ENCODE peak calls at places on chromosomes 11 and 22, in five cellular contexts. B is right atrium auricular region, C is B cell, P is SK-N-SH, U is mammary epithelial cell. D is an unnamed sample.

GRCh38 chr22:17217179-17217578 is 2.1 kb downstream of the ADA2 start:
- DNase-seq in C (no peak), P (no peak), B (no peak), U (no peak), D (no peak)

GRCh38 chr11:102111787-102112653 is 1.8 kb downstream of the YAP1 start:
- DNase-seq in C (peak), B (no peak), P (no peak), U (peak), D (no peak)

GRCh38 chr11:19025799-19026406 is 34.6 kb downstream of the MRGPRX2 start:
- DNase-seq in U (peak), B (no peak), P (peak), C (no peak), D (no peak)

GRCh38 chr11:128021304-128022006 is 565.9 kb downstream of the ETS1 start:
- DNase-seq in B (no peak), U (no peak), C (no peak), P (peak), D (no peak)

GRCh38 chr22:46738961-46739870 is 1.2 kb upstream of the CERK start:
- DNase-seq in P (no peak), U (no peak), B (peak), C (peak), D (no peak)

GRCh38 chr11:126359431-126360048 is 4.1 kb downstream of the ST3GAL4 start:
- DNase-seq in P (peak), U (no peak), B (peak), C (no peak), D (peak)

GRCh38 chr11:23976369-23976768 is 520.5 kb upstream of the LUZP2 start:
- DNase-seq in C (no peak), B (no peak), U (no peak), P (no peak), D (no peak)

GRCh38 chr11:35247428-35247827 is 108.5 kb downstream of the CD44 start:
- DNase-seq in C (no peak), B (no peak), P (no peak), U (no peak), D (no peak)

GRCh38 chr22:48742556-48743343 is 1084.9 kb downstream of the BRD1 start:
- DNase-seq in U (no peak), C (no peak), B (no peak), P (no peak), D (peak)

GRCh38 chr11:132576706-132577105 is 955.6 kb downstream of the OPCML start:
- DNase-seq in B (no peak), P (no peak), U (peak), C (no peak), D (no peak)

GRCh38 chr22:42680648-42681047 is 31.5 kb upstream of the CYB5R3 start:
- DNase-seq in U (peak), B (peak), P (no peak), C (peak), D (no peak)

GRCh38 chr11:116782728-116783127 is 5.1 kb downstream of the ZPR1 start:
- DNase-seq in P (no peak), B (no peak), U (peak), C (no peak), D (no peak)

GRCh38 chr11:109343242-109343641 is 78.7 kb upstream of the C11orf87 start:
- DNase-seq in U (no peak), B (no peak), C (no peak), P (no peak), D (no peak)

GRCh38 chr22:17773606-17774205 is 563 bp downstream of the BID start:
- DNase-seq in B (no peak), C (peak), P (peak), U (peak), D (no peak)

GRCh38 chr11:1857064-1857463 is 4.2 kb downstream of the LSP1 start:
- DNase-seq in U (no peak), P (no peak), C (no peak), B (no peak), D (no peak)

GRCh38 chr11:93603225-93603624 is 58.3 kb upstream of the CEP295 start:
- DNase-seq in P (no peak), U (no peak), C (no peak), B (no peak), D (no peak)

GRCh38 chr11:84947970-84948600 is 679.1 kb downstream of the DLG2 start:
- DNase-seq in U (peak), P (no peak), C (no peak), B (no peak), D (no peak)

GRCh38 chr11:79428406-79428805 is 12.4 kb downstream of the TENM4 start:
- DNase-seq in U (no peak), P (no peak), C (no peak), B (no peak), D (no peak)

GRCh38 chr11:1628506-1629325 is 859 bp upstream of the KRTAP5-5 start:
- DNase-seq in B (no peak), P (peak), C (peak), U (no peak), D (no peak)

GRCh38 chr22:23818541-23818940 is 20.3 kb downstream of the DERL3 start:
- DNase-seq in P (no peak), U (no peak), B (no peak), C (no peak), D (no peak)

GRCh38 chr11:7656704-7657103 is 16.6 kb downstream of the CYB5R2 start:
- DNase-seq in C (no peak), B (no peak), U (no peak), P (no peak), D (no peak)

GRCh38 chr22:39622881-39623367 is 52.4 kb downstream of the CACNA1I start:
- DNase-seq in U (peak), C (peak), B (no peak), P (peak), D (peak)

GRCh38 chr11:65780770-65781151 is at the start of gene AP5B1:
- DNase-seq in P (peak), B (no peak), C (peak), U (peak), D (peak)

GRCh38 chr11:107819361-107820014 is 39.1 kb downstream of the SLC35F2 start:
- DNase-seq in B (no peak), U (no peak), C (no peak), P (no peak), D (no peak)

GRCh38 chr22:38623357-38623756 is 32.8 kb downstream of the FAM227A start:
- DNase-seq in P (no peak), C (no peak), B (no peak), U (no peak), D (no peak)

GRCh38 chr22:26576026-26576680 is 13.8 kb downstream of the TPST2 start:
- DNase-seq in C (no peak), B (no peak), P (no peak), U (no peak), D (no peak)

GRCh38 chr11:73968356-73968966 is 14.2 kb downstream of the UCP2 start:
- DNase-seq in B (no peak), C (no peak), U (no peak), P (no peak), D (no peak)

GRCh38 chr22:19473578-19473977 is 5.4 kb downstream of the UFD1 start:
- DNase-seq in C (no peak), U (no peak), P (no peak), B (no peak), D (no peak)
- TF ChIP-seq CTCF in C (no peak), U (peak), P (no peak), B (no peak), D (no peak)

GRCh38 chr11:32713496-32713895 is 81.0 kb downstream of the CCDC73 start:
- DNase-seq in B (no peak), U (no peak), P (no peak), C (no peak), D (no peak)
- TF ChIP-seq CTCF in B (no peak), U (peak), P (peak), C (peak), D (peak)

GRCh38 chr11:64571410-64572091 is 19.5 kb upstream of the SLC22A12 start:
- DNase-seq in B (no peak), P (no peak), U (peak), C (no peak), D (peak)
- TF ChIP-seq CTCF in B (no peak), P (no peak), U (no peak), C (no peak), D (no peak)

GRCh38 chr11:76233936-76234703 is 27.8 kb upstream of the WNT11 start:
- DNase-seq in P (peak), U (peak), C (peak), B (peak), D (peak)
- TF ChIP-seq CTCF in P (no peak), U (no peak), C (no peak), B (no peak), D (no peak)

GRCh38 chr11:96091476-96091875 is 167.6 kb upstream of the MTMR2 start:
- DNase-seq in U (no peak), C (peak), P (no peak), B (no peak), D (no peak)
- TF ChIP-seq CTCF in U (peak), C (peak), P (peak), B (no peak), D (no peak)

GRCh38 chr11:47646019-47646418 is 3.7 kb upstream of the MTCH2 start:
- DNase-seq in B (no peak), C (no peak), P (no peak), U (no peak), D (no peak)

GRCh38 chr11:47641585-47642098 is 717 bp downstream of the MTCH2 start:
- DNase-seq in P (peak), B (no peak), C (no peak), U (peak), D (no peak)

GRCh38 chr11:47645500-47645899 is 3.1 kb upstream of the MTCH2 start:
- DNase-seq in P (no peak), B (no peak), U (no peak), C (no peak), D (no peak)

GRCh38 chr11:47642099-47642855 is at the start of gene MTCH2:
- DNase-seq in B (peak), P (peak), C (peak), U (peak), D (peak)
- TF ChIP-seq CTCF in B (no peak), P (no peak), C (peak), U (peak), D (peak)

DNA sequence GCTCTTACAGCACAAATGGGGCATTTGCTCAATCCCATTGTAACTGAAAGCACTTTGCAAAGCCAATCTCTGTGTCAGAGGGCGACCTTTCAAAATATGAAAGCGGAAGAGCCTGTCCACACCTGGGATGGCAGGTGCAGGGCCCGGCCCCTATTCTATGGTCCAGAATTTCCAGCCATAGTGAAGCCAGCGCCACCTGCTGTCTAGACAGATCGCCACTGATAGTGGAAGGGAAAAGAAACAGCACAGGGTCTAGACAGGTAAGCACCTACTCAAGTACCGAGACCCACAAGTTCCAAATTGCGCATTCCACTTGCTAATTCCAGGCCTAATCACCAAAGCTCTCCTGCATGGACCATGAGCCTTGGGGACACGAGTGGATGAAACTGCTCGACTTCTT is 141.4 kb downstream of the NTM start:
- DNase-seq in B (no peak), P (peak), U (no peak), C (no peak), D (no peak)
- TF ChIP-seq CTCF in B (peak), P (no peak), U (peak), C (no peak), D (peak)

GRCh38 chr11:33044281-33044680 is 4.9 kb downstream of the TCP11L1 start:
- DNase-seq in B (no peak), C (no peak), P (no peak), U (peak), D (no peak)

GRCh38 chr11:33040862-33041453 is 1.6 kb downstream of the TCP11L1 start:
- DNase-seq in B (no peak), C (no peak), U (no peak), P (no peak), D (no peak)

GRCh38 chr11:33043221-33043833 is 4.0 kb downstream of the TCP11L1 start:
- DNase-seq in B (no peak), P (no peak), U (peak), C (no peak), D (no peak)

GRCh38 chr11:33039274-33040126 is at the start of gene TCP11L1:
- DNase-seq in P (peak), C (peak), B (peak), U (peak), D (peak)

GRCh38 chr11:33040127-33040861 is 922 bp downstream of the TCP11L1 start:
- DNase-seq in P (peak), C (peak), U (peak), B (no peak), D (no peak)
- TF ChIP-seq CTCF in P (no peak), C (no peak), U (no peak), B (no peak), D (no peak)

DNA sequence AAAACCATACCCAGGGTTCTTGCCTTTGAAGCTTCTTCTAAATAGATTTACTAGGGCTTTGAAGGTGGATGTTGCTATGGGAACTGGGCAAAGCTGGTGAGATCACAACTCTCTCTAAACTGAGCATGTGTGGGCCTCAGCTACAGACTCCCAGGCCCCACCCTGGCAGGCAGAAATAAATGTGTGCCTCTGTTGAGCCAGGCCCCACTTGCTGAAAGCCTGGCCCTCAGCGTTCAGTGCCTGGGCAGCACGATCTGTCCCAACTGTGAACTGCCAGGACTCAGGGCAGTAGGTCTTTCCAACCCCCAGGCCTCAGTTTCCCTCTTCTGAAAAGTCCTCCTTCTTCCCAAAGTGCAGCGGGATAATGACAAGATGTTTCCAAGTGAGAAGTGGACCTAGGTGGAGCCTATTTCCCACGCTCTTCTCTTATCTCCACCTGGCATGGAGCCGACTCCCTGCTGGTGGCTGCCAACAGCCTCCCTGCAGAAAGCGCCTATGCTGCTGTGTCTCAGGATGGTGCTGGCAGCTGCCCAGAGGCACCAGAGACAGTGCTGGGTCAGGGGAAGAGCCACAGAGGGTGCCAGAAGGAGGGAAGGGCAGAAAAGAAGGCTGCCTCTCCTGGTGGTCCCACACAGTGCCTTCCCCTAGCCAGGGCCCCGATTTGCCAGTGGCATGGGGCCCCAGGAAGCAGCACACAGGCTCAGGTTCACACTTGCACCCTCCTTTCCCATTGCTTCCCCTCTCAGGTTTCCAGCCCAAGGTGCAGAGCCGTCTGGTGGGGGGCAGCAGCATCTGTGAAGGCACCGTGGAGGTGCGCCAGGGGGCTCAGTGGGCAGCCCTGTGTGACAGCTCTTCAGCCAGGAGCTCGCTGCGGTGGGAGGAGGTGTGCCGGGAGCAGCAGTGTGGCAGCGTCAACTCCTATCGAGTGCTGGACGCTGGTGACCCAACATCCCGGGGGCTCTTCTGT is 18.9 kb downstream of the CD5 start:
- DNase-seq in U (peak), P (peak), C (no peak), B (no peak), D (peak)
- TF ChIP-seq CTCF in U (no peak), P (no peak), C (no peak), B (no peak), D (no peak)

D was measured in dorsolateral prefrontal cortex.